ENCODE peak calls at places on chromosomes 11 and 22, in five cellular contexts. V is mucosa of descending colon, R is AG04450, Q is foreskin keratinocyte, U is dorsolateral prefrontal cortex. F is an unnamed sample.
A peak's percentile ranks its signal among the peaks of the same experiment; 100 is the strongest.

GRCh38 chr11:80371931-80372330 is 931.1 kb upstream of the TENM4 start:
- DNase-seq in V (no peak), R (no peak), Q (no peak), U (no peak), F (no peak)

GRCh38 chr22:32801436-32802290 is at the start of gene TIMP3:
- DNase-seq in V (peak; percentile 65), R (peak; percentile 73), Q (peak; percentile 36), U (peak; percentile 31), F (peak; percentile 92)

GRCh38 chr11:76266269-76266668 is 60.0 kb upstream of the WNT11 start:
- DNase-seq in V (no peak), R (peak; percentile 8), Q (peak; percentile 86), U (no peak), F (no peak)

GRCh38 chr11:76656571-76657081 is 13.9 kb downstream of the LRRC32 start:
- DNase-seq in V (no peak), R (no peak), Q (no peak), U (no peak), F (no peak)

GRCh38 chr11:130037058-130037457 is 32.6 kb upstream of the APLP2 start:
- DNase-seq in V (peak; percentile 55), R (no peak), Q (peak; percentile 94), U (no peak), F (no peak)

GRCh38 chr22:47801541-47802245 is 1039.2 kb downstream of the TBC1D22A start:
- DNase-seq in V (no peak), R (no peak), Q (no peak), U (no peak), F (no peak)

GRCh38 chr22:30324008-30324730 is 2.6 kb downstream of the TBC1D10A start:
- DNase-seq in V (no peak), R (no peak), Q (no peak), U (no peak), F (peak; percentile 39)

GRCh38 chr22:42316988-42317387 is 46.5 kb upstream of the TCF20 start:
- DNase-seq in V (peak; percentile 86), R (no peak), Q (peak; percentile 44), U (peak; percentile 80), F (peak; percentile 35)

GRCh38 chr11:65612691-65613090 is 1.3 kb downstream of the MAP3K11 start:
- DNase-seq in V (no peak), R (no peak), Q (no peak), U (no peak), F (no peak)

GRCh38 chr11:107691003-107691402 is 20.9 kb downstream of the SLN start:
- DNase-seq in V (no peak), R (no peak), Q (no peak), U (no peak), F (no peak)

GRCh38 chr11:63920126-63920869 is 3.3 kb upstream of the RCOR2 start:
- DNase-seq in V (peak; percentile 85), R (no peak), Q (no peak), U (peak; percentile 71), F (peak; percentile 81)

GRCh38 chr22:39384750-39385480 is 14.7 kb upstream of the TAB1 start:
- DNase-seq in V (no peak), R (no peak), Q (no peak), U (peak; percentile 39), F (no peak)

GRCh38 chr11:37449146-37449545 is 851.1 kb upstream of the RAG2 start:
- DNase-seq in V (no peak), R (peak; percentile 32), Q (peak; percentile 49), U (no peak), F (no peak)

GRCh38 chr11:45473491-45473890 is 187.3 kb upstream of the SYT13 start:
- DNase-seq in V (no peak), R (no peak), Q (no peak), U (no peak), F (no peak)

GRCh38 chr11:134545521-134545920 is 133.5 kb upstream of the B3GAT1 start:
- DNase-seq in V (no peak), R (no peak), Q (no peak), U (no peak), F (no peak)

GRCh38 chr11:75532200-75532972 is 6.6 kb upstream of the GDPD5 start:
- DNase-seq in V (peak; percentile 84), R (no peak), Q (no peak), U (peak; percentile 83), F (peak; percentile 74)

GRCh38 chr11:79600747-79601146 is 159.9 kb upstream of the TENM4 start:
- DNase-seq in V (no peak), R (no peak), Q (no peak), U (no peak), F (no peak)

GRCh38 chr22:17706451-17706900 is 67.8 kb downstream of the BID start:
- DNase-seq in V (peak; percentile 54), R (peak; percentile 65), Q (peak; percentile 92), U (peak; percentile 50), F (no peak)

GRCh38 chr22:24486501-24486921 is 8.6 kb upstream of the UPB1 start:
- DNase-seq in V (no peak), R (no peak), Q (peak; percentile 94), U (no peak), F (no peak)

GRCh38 chr11:104256525-104256924 is 92.6 kb upstream of the PDGFD start:
- DNase-seq in V (no peak), R (no peak), Q (peak; percentile 17), U (no peak), F (no peak)
- TF ChIP-seq CTCF in V (no peak), R (peak; percentile 44), Q (peak; percentile 48), U (no peak), F (peak; percentile 17)

GRCh38 chr11:67117667-67118058 is 1.4 kb upstream of the KDM2A start:
- DNase-seq in V (peak; percentile 50), R (no peak), Q (no peak), U (no peak), F (peak; percentile 41)

GRCh38 chr11:67118059-67118766 is 850 bp upstream of the KDM2A start:
- DNase-seq in V (peak; percentile 57), R (no peak), Q (no peak), U (no peak), F (peak; percentile 48)

GRCh38 chr11:67120456-67120855 is 1.4 kb downstream of the KDM2A start:
- DNase-seq in V (no peak), R (no peak), Q (no peak), U (no peak), F (no peak)

GRCh38 chr11:67119577-67120391 is 721 bp downstream of the KDM2A start:
- DNase-seq in V (peak; percentile 63), R (no peak), Q (peak; percentile 15), U (no peak), F (peak; percentile 65)

GRCh38 chr11:67118801-67119576 is at the start of gene KDM2A:
- DNase-seq in V (peak; percentile 99), R (peak; percentile 98), Q (peak; percentile 88), U (peak; percentile 98), F (peak; percentile 100)
- TF ChIP-seq CTCF in V (peak; percentile 54), R (no peak), Q (peak; percentile 47), U (no peak), F (peak; percentile 16)

DNA sequence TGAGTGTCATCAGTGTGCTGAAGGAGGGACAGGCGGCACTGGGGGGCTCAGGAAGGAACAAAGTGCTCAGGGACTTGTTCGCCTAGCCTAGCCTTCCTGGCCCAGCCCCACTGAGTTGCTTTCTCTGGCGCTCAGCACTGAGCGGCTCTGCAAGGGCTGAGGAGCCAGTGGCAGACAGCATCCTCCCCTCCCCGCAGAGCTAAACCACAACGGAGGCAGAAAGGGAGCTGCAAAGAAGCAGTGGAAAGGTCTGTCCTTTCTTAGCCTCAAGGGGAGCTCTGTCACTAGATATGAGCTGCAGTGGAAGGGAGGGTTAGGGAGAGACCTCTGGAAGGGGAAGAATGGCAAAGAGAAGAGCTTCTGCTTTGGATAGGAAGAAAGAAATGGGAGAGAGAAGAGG is 89.7 kb upstream of the PHOX2A start:
- DNase-seq in V (peak; percentile 17), R (no peak), Q (no peak), U (no peak), F (no peak)
- TF ChIP-seq CTCF in V (no peak), R (peak; percentile 34), Q (no peak), U (no peak), F (no peak)

DNA sequence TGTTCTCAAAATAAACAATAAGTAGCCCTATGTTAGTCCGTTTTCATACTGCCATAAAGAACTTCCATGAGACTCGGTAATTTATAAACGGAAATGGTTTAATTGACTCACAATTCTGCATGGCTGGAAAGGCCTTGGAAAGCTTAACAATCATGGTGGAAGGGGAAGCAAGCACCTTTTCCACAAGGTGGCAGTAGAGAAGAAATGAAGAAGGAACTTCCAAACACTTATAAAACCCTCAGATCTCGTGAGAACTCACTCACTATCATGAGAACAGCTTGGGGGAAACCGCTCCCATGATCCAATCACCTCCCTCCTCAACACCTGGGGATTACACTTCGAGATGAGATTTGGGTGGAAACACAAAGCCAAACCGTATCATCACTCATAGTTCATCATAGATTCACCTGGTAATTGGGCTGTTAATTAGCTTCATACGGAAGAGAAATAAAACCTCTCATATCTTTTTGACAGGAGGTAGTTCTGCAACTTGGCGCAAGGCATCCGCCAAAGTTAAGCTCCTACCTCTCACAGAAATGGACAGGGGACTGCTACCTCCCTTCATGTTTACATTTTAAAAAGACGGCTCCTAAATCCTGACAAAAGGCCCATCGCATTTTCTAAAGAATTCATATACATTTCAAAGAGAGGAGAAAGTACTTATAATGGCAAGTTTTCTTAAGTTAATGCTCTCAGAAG is 49.0 kb downstream of the MUC15 start:
- DNase-seq in V (peak; percentile 1), R (no peak), Q (peak; percentile 24), U (no peak), F (no peak)
- TF ChIP-seq CTCF in V (no peak), R (peak; percentile 29), Q (peak; percentile 67), U (no peak), F (no peak)

GRCh38 chr11:68641880-68642279 is 42.5 kb upstream of the GAL start:
- DNase-seq in V (no peak), R (no peak), Q (no peak), U (no peak), F (no peak)

GRCh38 chr11:68646832-68647231 is 37.5 kb upstream of the GAL start:
- DNase-seq in V (no peak), R (no peak), Q (no peak), U (no peak), F (no peak)

GRCh38 chr11:68643576-68643975 is 40.8 kb upstream of the GAL start:
- DNase-seq in V (no peak), R (no peak), Q (peak; percentile 1), U (no peak), F (no peak)
- TF ChIP-seq CTCF in V (no peak), R (peak; percentile 26), Q (peak; percentile 39), U (no peak), F (no peak)

DNA sequence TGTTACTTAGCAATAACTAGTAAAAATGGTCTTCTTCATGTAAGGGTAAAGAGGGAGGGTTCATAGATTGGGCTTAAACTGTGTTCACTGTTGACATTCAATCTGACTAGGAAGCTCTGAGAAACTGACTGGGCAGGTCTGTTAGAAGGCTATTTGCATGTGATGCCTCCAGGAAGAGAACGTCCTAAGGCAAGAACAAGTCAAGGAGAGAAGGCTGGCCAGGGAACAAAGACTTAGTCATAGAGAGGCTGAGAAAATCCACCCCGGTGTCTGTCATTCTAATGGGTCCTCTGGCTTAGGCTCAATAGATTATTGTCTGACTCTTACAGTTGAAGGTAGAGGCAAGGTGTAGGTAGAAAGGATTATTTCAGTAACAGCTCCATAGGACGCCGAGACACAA is 50.3 kb upstream of the CD44 start:
- DNase-seq in V (no peak), R (no peak), Q (peak; percentile 89), U (no peak), F (no peak)
- TF ChIP-seq CTCF in V (no peak), R (no peak), Q (no peak), U (no peak), F (no peak)